ENCODE peak calls at places on chromosomes 4 and X, in eight cellular contexts. E is LHCN-M2; K is CD8-positive, alpha-beta memory T cell; Y is hippocampal formation; N is DMS 273 treated with DMSO at 0.1 percent for 48 hours; P is ACHN; B is T-cell; Z is WTC11. F is an unnamed sample.

GRCh38 chr4:105145913-105146285 is 777 bp upstream of the TET2 start:
- DNase-seq in N (no peak), Y (no peak), K (peak), Z (peak), E (no peak), B (peak), P (peak), F (peak)

GRCh38 chrX:142711801-142712200 is 313.9 kb upstream of the SPANXN4 start:
- DNase-seq in Z (no peak), E (no peak), B (no peak), P (no peak), K (no peak), N (no peak), Y (no peak), F (no peak)

GRCh38 chr4:175806741-175807140 is 5.3 kb downstream of the GPM6A start:
- DNase-seq in Z (no peak), N (no peak), P (no peak), B (no peak), K (no peak), Y (no peak), E (no peak), F (no peak)

GRCh38 chrX:41634284-41634683 is 54.5 kb upstream of the GPR34 start:
- DNase-seq in B (no peak), E (peak), N (no peak), P (no peak), Y (no peak), Z (no peak), K (no peak), F (no peak)

GRCh38 chr4:134070174-134070573 is 131.4 kb downstream of the PABPC4L start:
- DNase-seq in P (no peak), N (no peak), B (no peak), K (no peak), Z (no peak), Y (no peak), E (no peak), F (no peak)

GRCh38 chr4:171621646-171622045 is 191.6 kb upstream of the GALNTL6 start:
- DNase-seq in E (no peak), K (no peak), Y (no peak), B (no peak), Z (no peak), N (no peak), P (no peak), F (no peak)

GRCh38 chrX:357693-358471 is 28.8 kb downstream of the PPP2R3B start:
- DNase-seq in Y (no peak), E (peak), Z (no peak), K (peak), P (peak), B (no peak), N (no peak), F (no peak)

GRCh38 chrX:153226344-153227190 is 47.5 kb downstream of the MAGEA1 start:
- DNase-seq in K (no peak), P (peak), Z (peak), E (peak), N (no peak), B (no peak), Y (no peak), F (no peak)